ENCODE peak calls at places on chromosomes 1 and 21, in six cellular contexts. One of them, this sample, is unnamed.

GRCh38 chr1:160400646-160401486 is 502 bp downstream of the VANGL2 start:
- DNase-seq in GM23338: peak; percentile 82
- DNase-seq in memory B cell: peak; percentile 30
- DNase-seq in endothelial cell: no peak
- DNase-seq in M059J: no peak
- DNase-seq in right atrium auricular region: no peak
- DNase-seq in this sample: no peak

GRCh38 chr1:66275601-66276023 is 258.3 kb upstream of the SGIP1 start:
- DNase-seq in GM23338: no peak
- DNase-seq in memory B cell: no peak
- DNase-seq in endothelial cell: no peak
- DNase-seq in M059J: no peak
- DNase-seq in right atrium auricular region: no peak
- DNase-seq in this sample: no peak

GRCh38 chr21:36732761-36733160 is 33.8 kb downstream of the SIM2 start:
- DNase-seq in GM23338: no peak
- DNase-seq in memory B cell: no peak
- DNase-seq in endothelial cell: no peak
- DNase-seq in M059J: no peak
- DNase-seq in right atrium auricular region: no peak
- DNase-seq in this sample: no peak

GRCh38 chr21:31261759-31262158 is 82.3 kb downstream of the TIAM1 start:
- DNase-seq in GM23338: no peak
- DNase-seq in memory B cell: no peak
- DNase-seq in endothelial cell: no peak
- DNase-seq in M059J: no peak
- DNase-seq in right atrium auricular region: no peak
- DNase-seq in this sample: no peak

GRCh38 chr1:11051781-11052510 is 4.9 kb upstream of the MASP2 start:
- DNase-seq in GM23338: no peak
- DNase-seq in memory B cell: no peak
- DNase-seq in endothelial cell: no peak
- DNase-seq in M059J: no peak
- DNase-seq in right atrium auricular region: no peak
- DNase-seq in this sample: no peak

GRCh38 chr1:152108899-152109222 is 6.4 kb downstream of the TCHH start:
- DNase-seq in GM23338: peak; percentile 76
- DNase-seq in memory B cell: no peak
- DNase-seq in endothelial cell: no peak
- DNase-seq in M059J: no peak
- DNase-seq in right atrium auricular region: no peak
- DNase-seq in this sample: no peak

GRCh38 chr21:23949493-23949892 is 1657.8 kb downstream of the MRPL39 start:
- DNase-seq in GM23338: no peak
- DNase-seq in memory B cell: no peak
- DNase-seq in endothelial cell: no peak
- DNase-seq in M059J: no peak
- DNase-seq in right atrium auricular region: no peak
- DNase-seq in this sample: no peak

GRCh38 chr1:167056529-167057296 is 33.5 kb downstream of the GPA33 start:
- DNase-seq in GM23338: peak; percentile 56
- DNase-seq in memory B cell: no peak
- DNase-seq in endothelial cell: no peak
- DNase-seq in M059J: no peak
- DNase-seq in right atrium auricular region: no peak
- DNase-seq in this sample: no peak

GRCh38 chr1:41810446-41810845 is 108.3 kb downstream of the HIVEP3 start:
- DNase-seq in GM23338: peak; percentile 76
- DNase-seq in memory B cell: peak; percentile 44
- DNase-seq in endothelial cell: peak; percentile 59
- DNase-seq in M059J: peak; percentile 51
- DNase-seq in right atrium auricular region: no peak
- DNase-seq in this sample: no peak

GRCh38 chr1:60149254-60149653 is 75.7 kb upstream of the C1orf87 start:
- DNase-seq in GM23338: no peak
- DNase-seq in memory B cell: no peak
- DNase-seq in endothelial cell: peak; percentile 5
- DNase-seq in M059J: no peak
- DNase-seq in right atrium auricular region: no peak
- DNase-seq in this sample: no peak

GRCh38 chr21:41926807-41927171 is 27.0 kb downstream of the C2CD2 start:
- DNase-seq in GM23338: no peak
- DNase-seq in memory B cell: no peak
- DNase-seq in endothelial cell: no peak
- DNase-seq in M059J: no peak
- DNase-seq in right atrium auricular region: no peak
- DNase-seq in this sample: no peak

GRCh38 chr1:56967900-56968832 is 2.4 kb upstream of the C8B start:
- DNase-seq in GM23338: peak; percentile 85
- DNase-seq in memory B cell: no peak
- DNase-seq in endothelial cell: peak; percentile 73
- DNase-seq in M059J: peak; percentile 40
- DNase-seq in right atrium auricular region: no peak
- DNase-seq in this sample: no peak

GRCh38 chr1:234980224-234980656 is 148.4 kb downstream of the TOMM20 start:
- DNase-seq in GM23338: no peak
- DNase-seq in memory B cell: no peak
- DNase-seq in endothelial cell: no peak
- DNase-seq in M059J: no peak
- DNase-seq in right atrium auricular region: no peak
- DNase-seq in this sample: no peak

GRCh38 chr21:34008618-34009017 is 64.8 kb upstream of the MRPS6 start:
- DNase-seq in GM23338: peak; percentile 21
- DNase-seq in memory B cell: no peak
- DNase-seq in endothelial cell: no peak
- DNase-seq in M059J: no peak
- DNase-seq in right atrium auricular region: no peak
- DNase-seq in this sample: no peak

GRCh38 chr21:33655591-33656221 is 13.4 kb downstream of the ITSN1 start:
- DNase-seq in GM23338: peak; percentile 73
- DNase-seq in memory B cell: no peak
- DNase-seq in endothelial cell: no peak
- DNase-seq in M059J: peak; percentile 100
- DNase-seq in right atrium auricular region: no peak
- DNase-seq in this sample: no peak

GRCh38 chr1:53550201-53550741 is 91.1 kb downstream of the DMRTB1 start:
- DNase-seq in GM23338: no peak
- DNase-seq in memory B cell: no peak
- DNase-seq in endothelial cell: no peak
- DNase-seq in M059J: peak; percentile 78
- DNase-seq in right atrium auricular region: no peak
- DNase-seq in this sample: peak; percentile 71

GRCh38 chr1:32967863-32968571 is 3.4 kb upstream of the RNF19B start:
- DNase-seq in GM23338: no peak
- DNase-seq in memory B cell: no peak
- DNase-seq in endothelial cell: no peak
- DNase-seq in M059J: peak; percentile 44
- DNase-seq in right atrium auricular region: peak; percentile 53
- DNase-seq in this sample: peak; percentile 54

GRCh38 chr21:41767606-41768370 is 936 bp upstream of the RIPK4 start:
- DNase-seq in GM23338: peak; percentile 77
- DNase-seq in memory B cell: no peak
- DNase-seq in endothelial cell: peak; percentile 51
- DNase-seq in M059J: peak; percentile 95
- DNase-seq in right atrium auricular region: no peak
- DNase-seq in this sample: peak; percentile 74

GRCh38 chr1:70779571-70779970 is 268.0 kb downstream of the PTGER3 start:
- DNase-seq in GM23338: no peak
- DNase-seq in memory B cell: no peak
- DNase-seq in endothelial cell: no peak
- DNase-seq in M059J: peak; percentile 96
- DNase-seq in right atrium auricular region: no peak
- DNase-seq in this sample: no peak

GRCh38 chr1:110513511-110513910 is 5.5 kb downstream of the KCNA10 start:
- DNase-seq in GM23338: peak; percentile 44
- DNase-seq in memory B cell: no peak
- DNase-seq in endothelial cell: no peak
- DNase-seq in M059J: peak; percentile 18
- DNase-seq in right atrium auricular region: no peak
- DNase-seq in this sample: no peak

GRCh38 chr1:225880210-225880584 is 2.0 kb downstream of the TMEM63A start:
- DNase-seq in GM23338: no peak
- DNase-seq in memory B cell: no peak
- DNase-seq in endothelial cell: no peak
- DNase-seq in M059J: no peak
- DNase-seq in right atrium auricular region: no peak
- DNase-seq in this sample: no peak

GRCh38 chr1:228646717-228647522 is 88.4 kb upstream of the RHOU start:
- DNase-seq in GM23338: peak; percentile 69
- DNase-seq in memory B cell: peak; percentile 42
- DNase-seq in endothelial cell: no peak
- DNase-seq in M059J: peak; percentile 65
- DNase-seq in right atrium auricular region: no peak
- DNase-seq in this sample: peak; percentile 79